ENCODE peak calls at places on chromosomes 5 and 9, in five cellular contexts. I is keratinocyte, O is left ventricle myocardium inferior, A is lung, U is tibial nerve. K is an unnamed sample.
A peak's percentile ranks its signal among the peaks of the same experiment; 100 is the strongest.

GRCh38 chr5:16568875-16569580 is 47.8 kb downstream of the RETREG1 start:
- DNase-seq in U (no peak), I (no peak), O (no peak), A (no peak), K (no peak)

GRCh38 chr9:83403864-83404263 is 134.3 kb downstream of the FRMD3 start:
- DNase-seq in U (no peak), O (no peak), I (no peak), A (no peak), K (no peak)

GRCh38 chr5:173429489-173430150 is 101.4 kb upstream of the STC2 start:
- DNase-seq in U (no peak), A (no peak), O (no peak), I (no peak), K (no peak)

GRCh38 chr5:39580702-39581498 is 156.1 kb upstream of the DAB2 start:
- DNase-seq in A (no peak), I (no peak), U (no peak), O (no peak), K (no peak)

GRCh38 chr9:12794024-12794799 is 19.4 kb downstream of the LURAP1L start:
- DNase-seq in O (no peak), I (no peak), U (no peak), A (no peak), K (no peak)

GRCh38 chr9:125743687-125744428 is 3.3 kb upstream of the PBX3 start:
- DNase-seq in O (no peak), I (no peak), A (no peak), U (no peak), K (no peak)

GRCh38 chr9:37915911-37916470 is 12.1 kb upstream of the SLC25A51 start:
- DNase-seq in U (no peak), I (no peak), O (no peak), A (no peak), K (no peak)

GRCh38 chr5:10337107-10337506 is 16.4 kb upstream of the MARCHF6 start:
- DNase-seq in U (no peak), O (no peak), I (no peak), A (peak; percentile 23), K (no peak)

GRCh38 chr9:15069106-15069505 is 158.9 kb upstream of the FREM1 start:
- DNase-seq in I (no peak), A (no peak), U (no peak), O (no peak), K (no peak)

GRCh38 chr9:720239-720881 is 121.1 kb upstream of the DMRT1 start:
- DNase-seq in A (no peak), I (no peak), U (no peak), O (no peak), K (no peak)

GRCh38 chr5:176986280-176986679 is 20.3 kb downstream of the UIMC1 start:
- DNase-seq in A (no peak), O (no peak), U (no peak), I (no peak), K (no peak)

GRCh38 chr5:66993882-66994281 is 202.7 kb downstream of the CD180 start:
- DNase-seq in A (no peak), U (no peak), O (no peak), I (no peak), K (no peak)

GRCh38 chr5:68409259-68409658 is 193.7 kb downstream of the PIK3R1 start:
- DNase-seq in A (no peak), O (no peak), I (peak; percentile 74), U (no peak), K (no peak)

GRCh38 chr5:113199122-113199905 is 222.7 kb downstream of the DCP2 start:
- DNase-seq in A (no peak), O (no peak), U (no peak), I (no peak), K (no peak)

GRCh38 chr5:101943784-101944183 is 352.3 kb downstream of the SLCO4C1 start:
- DNase-seq in U (no peak), O (no peak), I (no peak), A (no peak), K (no peak)

GRCh38 chr5:101937041-101937440 is 359.0 kb downstream of the SLCO4C1 start:
- DNase-seq in I (no peak), O (no peak), U (no peak), A (no peak), K (no peak)

GRCh38 chr5:101942321-101942882 is 353.7 kb downstream of the SLCO4C1 start:
- DNase-seq in A (peak; percentile 37), I (no peak), O (no peak), U (no peak), K (no peak)
- TF ChIP-seq CTCF in A (no peak), I (peak; percentile 71), O (peak; percentile 35), U (no peak), K (no peak)

GRCh38 chr9:89352451-89352850 is 34.2 kb downstream of the SECISBP2 start:
- DNase-seq in I (no peak), A (no peak), U (no peak), O (no peak), K (no peak)

GRCh38 chr9:89352874-89353649 is 34.8 kb downstream of the SECISBP2 start:
- DNase-seq in A (no peak), I (no peak), U (no peak), O (no peak), K (peak; percentile 16)

GRCh38 chr9:89354471-89354870 is 36.2 kb downstream of the SECISBP2 start:
- DNase-seq in I (no peak), A (no peak), O (no peak), U (no peak), K (peak; percentile 57)

GRCh38 chr9:89351584-89351983 is 33.3 kb downstream of the SECISBP2 start:
- DNase-seq in U (no peak), O (no peak), A (no peak), I (no peak), K (no peak)

GRCh38 chr9:89353989-89354388 is 35.7 kb downstream of the SECISBP2 start:
- DNase-seq in A (no peak), I (no peak), U (no peak), O (no peak), K (peak; percentile 36)
- H3K27ac ChIP-seq in A (no peak overlapping the region), I (no peak overlapping the region), U (no peak overlapping the region), O (no peak overlapping the region), K (no peak overlapping the region)

GRCh38 chr5:171418982-171419662 is at the start of gene FGF18:
- DNase-seq in A (peak; percentile 43), U (no peak), O (peak; percentile 62), I (no peak), K (peak; percentile 76)
- TF ChIP-seq CTCF in A (no peak), U (peak; percentile 30), O (no peak), I (no peak), K (peak; percentile 7)

GRCh38 chr9:95017062-95017461 is 290.6 kb downstream of the AOPEP start:
- DNase-seq in A (no peak), U (no peak), I (no peak), O (no peak), K (no peak)

GRCh38 chr9:95014917-95015316 is 288.4 kb downstream of the AOPEP start:
- DNase-seq in A (no peak), U (no peak), O (no peak), I (no peak), K (no peak)

GRCh38 chr9:95012902-95013301 is 286.4 kb downstream of the AOPEP start:
- DNase-seq in U (no peak), I (no peak), A (no peak), O (no peak), K (no peak)

GRCh38 chr9:95017661-95018060 is 291.2 kb downstream of the AOPEP start:
- DNase-seq in I (no peak), O (no peak), U (no peak), A (no peak), K (no peak)

GRCh38 chr9:95015569-95015968 is 289.1 kb downstream of the AOPEP start:
- DNase-seq in I (no peak), U (no peak), O (no peak), A (no peak), K (no peak)
- H3K27ac ChIP-seq in I (no peak overlapping the region), U (peak overlapping the region; percentile 99), O (peak overlapping the region; percentile 84), A (peak overlapping the region; percentile 82), K (peak overlapping the region; percentile 49)

GRCh38 chr9:96654450-96655197 is 493 bp downstream of the PRXL2C start:
- DNase-seq in I (no peak), O (peak; percentile 88), A (peak; percentile 75), U (peak; percentile 72), K (peak; percentile 96)
- TF ChIP-seq CTCF in I (peak; percentile 11), O (peak; percentile 31), A (no peak), U (peak; percentile 59), K (no peak)

GRCh38 chr5:115949096-115949495 is 13.2 kb upstream of the LVRN start:
- DNase-seq in O (no peak), U (no peak), I (no peak), A (no peak), K (no peak)

GRCh38 chr5:115948013-115948605 is 14.2 kb upstream of the LVRN start:
- DNase-seq in A (no peak), I (no peak), O (no peak), U (no peak), K (no peak)

GRCh38 chr5:115947260-115947659 is 15.0 kb upstream of the LVRN start:
- DNase-seq in I (no peak), A (no peak), O (no peak), U (no peak), K (no peak)

GRCh38 chr5:115946655-115947054 is 15.6 kb upstream of the LVRN start:
- DNase-seq in U (no peak), A (no peak), O (no peak), I (no peak), K (no peak)

GRCh38 chr5:115944501-115944900 is 17.8 kb upstream of the LVRN start:
- DNase-seq in A (no peak), I (no peak), O (no peak), U (no peak), K (no peak)
- H3K27ac ChIP-seq in A (no peak overlapping the region), I (no peak overlapping the region), O (no peak overlapping the region), U (no peak overlapping the region), K (no peak overlapping the region)

GRCh38 chr5:154190652-154191304 is at the start of gene GALNT10:
- DNase-seq in O (peak; percentile 73), U (no peak), I (no peak), A (peak; percentile 55), K (no peak)

GRCh38 chr5:154191467-154192261 is 1.1 kb downstream of the GALNT10 start:
- DNase-seq in U (no peak), I (no peak), A (no peak), O (no peak), K (no peak)

GRCh38 chr5:154189256-154189818 is 1.2 kb upstream of the GALNT10 start:
- DNase-seq in O (peak; percentile 18), A (no peak), U (no peak), I (no peak), K (no peak)

GRCh38 chr5:154193176-154193575 is 2.6 kb downstream of the GALNT10 start:
- DNase-seq in I (no peak), U (no peak), A (no peak), O (peak; percentile 19), K (no peak)

GRCh38 chr5:154189819-154190651 is 498 bp upstream of the GALNT10 start:
- DNase-seq in U (peak; percentile 64), A (peak; percentile 88), I (no peak), O (peak; percentile 89), K (peak; percentile 91)
- TF ChIP-seq CTCF in U (no peak), A (no peak), I (peak; percentile 66), O (peak; percentile 49), K (no peak)

GRCh38 chr9:133513214-133514088 is 11.3 kb downstream of the MYMK start:
- DNase-seq in I (no peak), U (no peak), A (no peak), O (no peak), K (no peak)
- H3K27ac ChIP-seq in I (no peak overlapping the region), U (no peak overlapping the region), A (no peak overlapping the region), O (no peak overlapping the region), K (peak overlapping the region; percentile 40)